ENCODE peak calls at places on chromosomes 13 and 19, in ten cellular contexts. J is stomach, B is prostate gland, C is K562, Y is HCT116, F is suprapubic skin, K is breast epithelium, R is upper lobe of left lung, S is endothelial cell of umbilical vein, W is sigmoid colon. U is an unnamed sample.

GRCh38 chr19:10603873-10604459 is 16.9 kb upstream of the AP1M2 start:
- DNase-seq in J (peak; percentile 38), B (no peak), C (no peak), Y (no peak), F (no peak), K (no peak), R (peak; percentile 51), S (peak; percentile 79), W (no peak), U (peak; percentile 24)

GRCh38 chr19:48938256-48938655 is 4.8 kb downstream of the DHDH start:
- DNase-seq in J (no peak), B (no peak), C (no peak), Y (no peak), F (no peak), K (no peak), R (no peak), S (no peak), W (no peak), U (no peak)

GRCh38 chr19:19274146-19274545 is 1.0 kb upstream of the TM6SF2 start:
- DNase-seq in J (no peak), B (no peak), C (no peak), Y (no peak), F (no peak), K (no peak), R (no peak), S (no peak), W (no peak), U (no peak)

GRCh38 chr13:25062479-25062878 is 33.5 kb upstream of the PABPC3 start:
- DNase-seq in J (no peak), B (no peak), C (no peak), Y (no peak), F (no peak), K (no peak), R (no peak), S (no peak), W (no peak), U (no peak)

GRCh38 chr19:46115396-46116109 is 8.9 kb downstream of the IGFL3 start:
- DNase-seq in J (no peak), B (no peak), C (no peak), Y (peak; percentile 33), F (no peak), K (no peak), R (no peak), S (no peak), W (no peak), U (no peak)

GRCh38 chr13:75754936-75755335 is 118.8 kb downstream of the LMO7 start:
- DNase-seq in J (no peak), B (no peak), C (no peak), Y (no peak), F (no peak), K (no peak), R (no peak), S (no peak), W (no peak), U (no peak)

GRCh38 chr19:10701955-10702307 is 692 bp downstream of the QTRT1 start:
- DNase-seq in J (no peak), B (no peak), C (peak; percentile 78), Y (no peak), F (no peak), K (no peak), R (no peak), S (peak; percentile 13), W (no peak), U (peak; percentile 27)

GRCh38 chr19:32702010-32702409 is 10.4 kb downstream of the NUDT19 start:
- DNase-seq in J (peak; percentile 66), B (no peak), C (no peak), Y (no peak), F (no peak), K (no peak), R (peak; percentile 59), S (no peak), W (no peak), U (no peak)

GRCh38 chr13:27472941-27473340 is 22.6 kb upstream of the MTIF3 start:
- DNase-seq in J (no peak), B (no peak), C (no peak), Y (no peak), F (no peak), K (no peak), R (no peak), S (no peak), W (no peak), U (no peak)
- TF ChIP-seq CTCF in J (no peak), B (no peak), C (no peak), Y (no peak), F (no peak), K (no peak), R (no peak), S (no peak), W (no peak), U (no peak)

GRCh38 chr19:5292843-5293606 is 47.6 kb downstream of the PTPRS start:
- DNase-seq in J (peak; percentile 70), B (peak; percentile 64), C (peak; percentile 97), Y (no peak), F (peak; percentile 82), K (peak; percentile 72), R (peak; percentile 41), S (peak; percentile 19), W (peak; percentile 86), U (peak; percentile 46)
- TF ChIP-seq POLR2A in J (no peak), B (peak; percentile 55), C (no peak), Y (peak; percentile 39), F (no peak), K (no peak), R (peak; percentile 50), S (no peak), W (no peak), U (no peak)

GRCh38 chr19:8576273-8576993 is 809 bp downstream of the MYO1F start:
- DNase-seq in J (no peak), B (no peak), C (no peak), Y (no peak), F (no peak), K (no peak), R (peak; percentile 69), S (no peak), W (no peak), U (peak; percentile 36)
- TF ChIP-seq POLR2AphosphoS5 in J (no peak), B (no peak), C (no peak), Y (no peak), F (no peak), K (no peak), R (no peak), S (no peak), W (no peak), U (no peak)

GRCh38 chr19:47414469-47414868 is 4.9 kb downstream of the MEIS3 start:
- DNase-seq in J (no peak), B (no peak), C (peak; percentile 55), Y (no peak), F (no peak), K (no peak), R (no peak), S (no peak), W (no peak), U (no peak)
- TF ChIP-seq CTCF in J (no peak), B (no peak), C (peak; percentile 74), Y (no peak), F (no peak), K (no peak), R (no peak), S (peak; percentile 9), W (no peak), U (no peak)

GRCh38 chr19:15671891-15672579 is 852 bp upstream of the CYP4F12 start:
- DNase-seq in J (no peak), B (no peak), C (no peak), Y (no peak), F (no peak), K (no peak), R (no peak), S (no peak), W (no peak), U (no peak)

GRCh38 chr19:15675560-15675959 is 2.7 kb downstream of the CYP4F12 start:
- DNase-seq in J (no peak), B (no peak), C (no peak), Y (no peak), F (no peak), K (no peak), R (no peak), S (no peak), W (no peak), U (no peak)

GRCh38 chr19:15671237-15671636 is 1.6 kb upstream of the CYP4F12 start:
- DNase-seq in J (no peak), B (no peak), C (no peak), Y (no peak), F (no peak), K (no peak), R (no peak), S (no peak), W (no peak), U (no peak)

GRCh38 chr19:15673176-15673654 is 328 bp downstream of the CYP4F12 start:
- DNase-seq in J (peak; percentile 28), B (no peak), C (no peak), Y (no peak), F (no peak), K (no peak), R (no peak), S (no peak), W (no peak), U (peak; percentile 43)

GRCh38 chr19:15672580-15673175 is at the start of gene CYP4F12:
- DNase-seq in J (peak; percentile 84), B (peak; percentile 61), C (peak; percentile 62), Y (peak; percentile 49), F (peak; percentile 85), K (peak; percentile 67), R (peak; percentile 45), S (no peak), W (peak; percentile 97), U (peak; percentile 96)
- TF ChIP-seq POLR2A in J (no peak), B (peak; percentile 57), C (no peak), Y (no peak), F (no peak), K (no peak), R (no peak), S (no peak), W (peak; percentile 24), U (peak; percentile 85)

GRCh38 chr19:54391589-54392061 is 23.6 kb upstream of the TTYH1 start:
- DNase-seq in J (no peak), B (no peak), C (no peak), Y (no peak), F (no peak), K (no peak), R (no peak), S (no peak), W (no peak), U (no peak)
- TF ChIP-seq POLR2AphosphoS5 in J (no peak), B (no peak), C (no peak), Y (no peak), F (no peak), K (no peak), R (no peak), S (no peak), W (no peak), U (no peak)

GRCh38 chr13:89153941-89154340 is 1482.8 kb downstream of the SLITRK5 start:
- DNase-seq in J (no peak), B (no peak), C (no peak), Y (no peak), F (no peak), K (no peak), R (no peak), S (no peak), W (no peak), U (no peak)
- TF ChIP-seq CTCF in J (no peak), B (no peak), C (no peak), Y (no peak), F (no peak), K (no peak), R (no peak), S (no peak), W (no peak), U (no peak)

U was measured in transverse colon.